ENCODE peak calls at places on chromosome 4, in eight cellular contexts. One of them, this sample, is unnamed.

GRCh38 chr4:132297346-132297745 is 851.7 kb upstream of the PCDH10 start:
- DNase-seq in glutamatergic neuron: no peak
- DNase-seq in tibial artery: no peak
- DNase-seq in stomach: no peak
- DNase-seq in cardiac fibroblast: peak
- DNase-seq in left lung: no peak
- DNase-seq in MCF 10A: no peak
- DNase-seq in tibial nerve: no peak
- DNase-seq in this sample: no peak

GRCh38 chr4:7410470-7410869 is 24.3 kb downstream of the PSAPL1 start:
- DNase-seq in stomach: no peak
- DNase-seq in cardiac fibroblast: peak
- DNase-seq in MCF 10A: no peak
- DNase-seq in glutamatergic neuron: no peak
- DNase-seq in tibial artery: no peak
- DNase-seq in tibial nerve: no peak
- DNase-seq in left lung: peak
- DNase-seq in this sample: no peak

GRCh38 chr4:147456706-147457105 is 24.2 kb upstream of the EDNRA start:
- DNase-seq in tibial artery: no peak
- DNase-seq in MCF 10A: no peak
- DNase-seq in cardiac fibroblast: no peak
- DNase-seq in stomach: no peak
- DNase-seq in tibial nerve: no peak
- DNase-seq in glutamatergic neuron: no peak
- DNase-seq in left lung: no peak
- DNase-seq in this sample: no peak

GRCh38 chr4:187578103-187578502 is 417.5 kb upstream of the ZFP42 start:
- DNase-seq in tibial nerve: no peak
- DNase-seq in stomach: no peak
- DNase-seq in cardiac fibroblast: no peak
- DNase-seq in MCF 10A: no peak
- DNase-seq in left lung: no peak
- DNase-seq in tibial artery: no peak
- DNase-seq in glutamatergic neuron: no peak
- DNase-seq in this sample: no peak

GRCh38 chr4:22552802-22553201 is 36.9 kb upstream of the ADGRA3 start:
- DNase-seq in stomach: no peak
- DNase-seq in MCF 10A: no peak
- DNase-seq in tibial nerve: no peak
- DNase-seq in left lung: no peak
- DNase-seq in glutamatergic neuron: no peak
- DNase-seq in tibial artery: no peak
- DNase-seq in cardiac fibroblast: peak
- DNase-seq in this sample: no peak

GRCh38 chr4:146243883-146244277 is 29.5 kb downstream of the REELD1 start:
- DNase-seq in tibial artery: no peak
- DNase-seq in cardiac fibroblast: no peak
- DNase-seq in MCF 10A: no peak
- DNase-seq in glutamatergic neuron: no peak
- DNase-seq in left lung: no peak
- DNase-seq in tibial nerve: no peak
- DNase-seq in stomach: no peak
- DNase-seq in this sample: no peak

GRCh38 chr4:82756061-82756460 is 42.5 kb downstream of the SCD5 start:
- DNase-seq in cardiac fibroblast: no peak
- DNase-seq in stomach: no peak
- DNase-seq in left lung: no peak
- DNase-seq in tibial nerve: no peak
- DNase-seq in tibial artery: no peak
- DNase-seq in glutamatergic neuron: no peak
- DNase-seq in MCF 10A: no peak
- DNase-seq in this sample: no peak

GRCh38 chr4:76028242-76028859 is 5.1 kb upstream of the CXCL10 start:
- DNase-seq in MCF 10A: peak
- DNase-seq in stomach: no peak
- DNase-seq in cardiac fibroblast: peak
- DNase-seq in tibial nerve: no peak
- DNase-seq in tibial artery: no peak
- DNase-seq in glutamatergic neuron: no peak
- DNase-seq in left lung: no peak
- DNase-seq in this sample: no peak

GRCh38 chr4:6902318-6903042 is 7.1 kb upstream of the TBC1D14 start:
- DNase-seq in glutamatergic neuron: no peak
- DNase-seq in cardiac fibroblast: no peak
- DNase-seq in tibial artery: no peak
- DNase-seq in stomach: peak
- DNase-seq in MCF 10A: no peak
- DNase-seq in tibial nerve: no peak
- DNase-seq in left lung: peak
- DNase-seq in this sample: no peak

DNA sequence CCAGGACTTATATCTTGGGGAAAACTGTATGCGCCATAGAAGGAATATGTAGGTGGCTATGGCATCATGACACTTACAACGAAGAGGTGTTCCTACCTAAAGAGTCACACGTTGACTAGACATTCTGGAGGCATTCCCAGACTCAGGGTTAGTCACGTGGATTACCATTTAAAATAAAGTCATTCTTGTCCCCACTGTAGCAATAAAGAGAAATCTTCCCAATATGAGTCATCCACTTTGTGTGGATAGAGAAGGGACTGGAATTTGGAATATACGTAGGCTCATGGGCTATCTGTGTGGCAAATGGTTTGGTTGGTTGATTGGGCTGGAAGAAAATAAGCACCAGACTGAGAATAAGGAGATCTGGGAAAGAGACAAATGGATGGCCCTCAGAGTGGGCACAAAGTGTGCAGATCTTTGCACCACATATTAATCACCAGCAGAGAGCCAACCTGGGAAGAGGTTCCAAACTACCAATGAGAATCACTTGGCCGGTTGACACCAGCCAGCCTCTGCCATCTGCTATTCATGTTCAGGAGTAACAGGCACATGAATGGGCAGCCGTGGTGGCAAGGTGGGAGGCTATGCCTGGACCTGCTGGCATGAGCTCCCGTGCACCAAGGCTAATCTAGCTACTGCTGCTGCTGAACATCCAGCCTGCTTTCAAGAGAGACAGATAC is 41.0 kb downstream of the MTNR1A start:
- DNase-seq in tibial nerve: no peak
- DNase-seq in MCF 10A: peak
- DNase-seq in left lung: no peak
- DNase-seq in cardiac fibroblast: no peak
- DNase-seq in glutamatergic neuron: no peak
- DNase-seq in tibial artery: no peak
- DNase-seq in stomach: no peak
- DNase-seq in this sample: no peak
- TF ChIP-seq CTCF in tibial nerve: no peak
- TF ChIP-seq CTCF in MCF 10A: no peak
- TF ChIP-seq CTCF in left lung: no peak
- TF ChIP-seq CTCF in cardiac fibroblast: no peak
- TF ChIP-seq CTCF in glutamatergic neuron: no peak
- TF ChIP-seq CTCF in tibial artery: no peak
- TF ChIP-seq CTCF in stomach: no peak
- TF ChIP-seq CTCF in this sample: no peak

GRCh38 chr4:2059034-2059725 is at the start of gene NAT8L:
- DNase-seq in MCF 10A: peak
- DNase-seq in stomach: no peak
- DNase-seq in tibial nerve: no peak
- DNase-seq in left lung: no peak
- DNase-seq in cardiac fibroblast: peak
- DNase-seq in glutamatergic neuron: peak
- DNase-seq in tibial artery: no peak
- DNase-seq in this sample: no peak

GRCh38 chr4:2057382-2058065 is 1.6 kb upstream of the NAT8L start:
- DNase-seq in stomach: no peak
- DNase-seq in left lung: no peak
- DNase-seq in glutamatergic neuron: peak
- DNase-seq in tibial nerve: no peak
- DNase-seq in MCF 10A: no peak
- DNase-seq in cardiac fibroblast: no peak
- DNase-seq in tibial artery: no peak
- DNase-seq in this sample: no peak

GRCh38 chr4:2060578-2061207 is 1.6 kb downstream of the NAT8L start:
- DNase-seq in MCF 10A: no peak
- DNase-seq in tibial artery: no peak
- DNase-seq in left lung: no peak
- DNase-seq in glutamatergic neuron: peak
- DNase-seq in stomach: no peak
- DNase-seq in cardiac fibroblast: no peak
- DNase-seq in tibial nerve: no peak
- DNase-seq in this sample: no peak

GRCh38 chr4:2059726-2060577 is 825 bp downstream of the NAT8L start:
- DNase-seq in tibial nerve: no peak
- DNase-seq in MCF 10A: no peak
- DNase-seq in tibial artery: no peak
- DNase-seq in left lung: no peak
- DNase-seq in cardiac fibroblast: no peak
- DNase-seq in glutamatergic neuron: peak
- DNase-seq in stomach: no peak
- DNase-seq in this sample: no peak

DNA sequence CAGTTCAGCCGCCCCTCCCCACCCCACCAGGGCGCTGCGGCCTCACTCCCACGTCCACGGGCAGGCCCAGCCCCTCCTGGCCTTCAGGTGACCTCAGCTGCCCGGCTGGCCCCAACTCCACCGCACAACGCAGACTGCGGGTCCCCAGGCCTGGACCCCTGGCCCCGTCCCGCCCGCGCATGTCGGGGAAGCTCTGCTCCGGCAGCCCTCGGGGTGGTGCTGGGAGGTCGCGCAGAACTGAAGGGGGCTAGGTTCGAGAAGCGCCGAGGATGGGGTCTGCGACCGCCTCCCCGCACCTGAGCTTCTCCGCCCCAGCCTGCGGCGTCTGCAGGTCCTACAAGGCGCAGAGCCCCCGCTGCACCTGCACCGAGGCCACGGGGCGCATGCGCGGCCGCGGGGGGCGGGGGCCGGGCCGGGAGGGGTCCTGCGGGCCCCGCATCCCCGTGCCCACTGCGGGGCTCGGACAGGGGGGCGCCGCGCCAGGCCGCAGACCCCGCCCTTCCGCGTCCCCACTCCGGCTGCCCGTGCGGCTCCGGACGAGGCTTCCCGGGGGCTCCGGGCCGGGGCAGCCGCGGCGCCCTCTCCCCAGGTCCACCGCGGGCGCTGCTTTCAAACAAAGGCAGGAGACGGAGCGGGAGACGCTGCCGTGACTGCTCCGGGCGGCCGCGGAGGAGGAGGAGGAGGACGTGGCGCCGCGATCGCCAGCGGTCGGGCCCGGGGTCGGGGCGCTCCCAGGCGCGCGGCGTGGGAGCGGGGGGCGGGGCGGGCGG is 678 bp upstream of the NAT8L start:
- DNase-seq in tibial artery: no peak
- DNase-seq in cardiac fibroblast: no peak
- DNase-seq in left lung: no peak
- DNase-seq in tibial nerve: no peak
- DNase-seq in MCF 10A: no peak
- DNase-seq in glutamatergic neuron: peak
- DNase-seq in stomach: no peak
- DNase-seq in this sample: no peak
- TF ChIP-seq CTCF in tibial artery: no peak
- TF ChIP-seq CTCF in cardiac fibroblast: no peak
- TF ChIP-seq CTCF in left lung: no peak
- TF ChIP-seq CTCF in tibial nerve: no peak
- TF ChIP-seq CTCF in MCF 10A: no peak
- TF ChIP-seq CTCF in glutamatergic neuron: no peak
- TF ChIP-seq CTCF in stomach: no peak
- TF ChIP-seq CTCF in this sample: no peak

DNA sequence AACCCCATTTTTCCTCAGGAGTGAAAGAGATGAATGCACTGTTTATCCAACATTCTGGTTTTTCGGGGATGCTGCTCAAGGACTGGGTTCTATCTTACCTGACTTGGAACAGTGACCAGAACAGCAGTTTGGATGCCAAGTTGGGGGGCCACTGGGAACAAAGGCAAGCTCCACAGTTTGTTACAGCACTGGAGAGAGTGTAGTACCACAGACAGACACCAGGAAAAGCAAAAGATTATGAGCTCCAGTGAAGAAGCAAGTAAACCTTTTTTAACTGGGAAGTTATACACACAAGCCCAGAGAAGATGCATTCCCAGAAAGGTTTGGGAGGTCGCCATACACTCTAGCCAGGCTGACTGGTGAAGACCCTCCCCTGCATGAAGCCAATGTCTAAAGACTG is 13.6 kb downstream of the C4orf36 start:
- DNase-seq in stomach: no peak
- DNase-seq in glutamatergic neuron: no peak
- DNase-seq in tibial artery: no peak
- DNase-seq in left lung: no peak
- DNase-seq in MCF 10A: no peak
- DNase-seq in tibial nerve: no peak
- DNase-seq in cardiac fibroblast: no peak
- DNase-seq in this sample: no peak
- TF ChIP-seq CTCF in stomach: no peak
- TF ChIP-seq CTCF in glutamatergic neuron: no peak
- TF ChIP-seq CTCF in tibial artery: no peak
- TF ChIP-seq CTCF in left lung: no peak
- TF ChIP-seq CTCF in MCF 10A: no peak
- TF ChIP-seq CTCF in tibial nerve: no peak
- TF ChIP-seq CTCF in cardiac fibroblast: no peak
- TF ChIP-seq CTCF in this sample: no peak

GRCh38 chr4:154416183-154416543 is 75.4 kb downstream of the DCHS2 start:
- DNase-seq in cardiac fibroblast: peak
- DNase-seq in tibial nerve: no peak
- DNase-seq in glutamatergic neuron: peak
- DNase-seq in tibial artery: no peak
- DNase-seq in stomach: no peak
- DNase-seq in MCF 10A: peak
- DNase-seq in left lung: no peak
- DNase-seq in this sample: peak
- TF ChIP-seq CTCF in cardiac fibroblast: no peak
- TF ChIP-seq CTCF in tibial nerve: no peak
- TF ChIP-seq CTCF in glutamatergic neuron: no peak
- TF ChIP-seq CTCF in tibial artery: no peak
- TF ChIP-seq CTCF in stomach: no peak
- TF ChIP-seq CTCF in MCF 10A: no peak
- TF ChIP-seq CTCF in left lung: no peak
- TF ChIP-seq CTCF in this sample: peak

GRCh38 chr4:88526221-88526815 is 2.7 kb upstream of the PYURF start:
- DNase-seq in glutamatergic neuron: no peak
- DNase-seq in tibial nerve: no peak
- DNase-seq in MCF 10A: peak
- DNase-seq in stomach: no peak
- DNase-seq in left lung: no peak
- DNase-seq in cardiac fibroblast: peak
- DNase-seq in tibial artery: no peak
- DNase-seq in this sample: no peak
- TF ChIP-seq CTCF in glutamatergic neuron: no peak
- TF ChIP-seq CTCF in tibial nerve: no peak
- TF ChIP-seq CTCF in MCF 10A: peak
- TF ChIP-seq CTCF in stomach: peak
- TF ChIP-seq CTCF in left lung: peak
- TF ChIP-seq CTCF in cardiac fibroblast: no peak
- TF ChIP-seq CTCF in tibial artery: peak
- TF ChIP-seq CTCF in this sample: peak

This sample was measured in GM06990.